ENCODE peak calls at places on chromosomes 6 and 20, in four cellular contexts. B is EH, Q is transverse colon, S is bronchial epithelial cell. T is an unnamed sample.

GRCh38 chr6:27668442-27669275 is 195.8 kb upstream of the ZNF184 start:
- DNase-seq in B (peak; percentile 59), Q (peak; percentile 23), S (peak; percentile 80), T (peak; percentile 61)

GRCh38 chr20:53926428-53927028 is 143.9 kb downstream of the BCAS1 start:
- DNase-seq in B (peak; percentile 91), Q (peak; percentile 52), S (peak; percentile 100), T (no peak)

GRCh38 chr20:23657202-23657601 is 19.4 kb upstream of the CST3 start:
- DNase-seq in B (no peak), Q (no peak), S (no peak), T (no peak)

GRCh38 chr20:19830351-19830750 is 72.3 kb downstream of the RIN2 start:
- DNase-seq in B (peak; percentile 52), Q (no peak), S (no peak), T (no peak)

GRCh38 chr6:10513544-10513943 is 7.6 kb upstream of the GCNT2 start:
- DNase-seq in B (no peak), Q (no peak), S (no peak), T (no peak)

GRCh38 chr6:159098636-159099106 is 53.9 kb upstream of the TAGAP start:
- DNase-seq in B (no peak), Q (no peak), S (peak; percentile 53), T (no peak)

GRCh38 chr6:7108964-7109836 is 1.4 kb downstream of the RREB1 start:
- DNase-seq in B (peak; percentile 85), Q (peak; percentile 64), S (peak; percentile 69), T (no peak)

GRCh38 chr6:112443118-112443641 is 96.0 kb downstream of the RFPL4B start:
- DNase-seq in B (no peak), Q (no peak), S (no peak), T (no peak)

GRCh38 chr6:1125297-1125696 is 186.6 kb upstream of the FOXQ1 start:
- DNase-seq in B (no peak), Q (no peak), S (no peak), T (no peak)

GRCh38 chr6:148724428-148724827 is 22.4 kb upstream of the UST start:
- DNase-seq in B (no peak), Q (no peak), S (no peak), T (no peak)

GRCh38 chr6:74044417-74045096 is 348.6 kb downstream of the CD109 start:
- DNase-seq in B (peak; percentile 36), Q (no peak), S (peak; percentile 40), T (no peak)

GRCh38 chr6:35238843-35239289 is 20.7 kb upstream of the ZNF76 start:
- DNase-seq in B (no peak), Q (no peak), S (no peak), T (no peak)

GRCh38 chr20:50286609-50287008 is 96.0 kb downstream of the CEBPB start:
- DNase-seq in B (peak; percentile 97), Q (peak; percentile 43), S (peak; percentile 81), T (no peak)

GRCh38 chr20:49394757-49395156 is 87.7 kb downstream of the KCNB1 start:
- DNase-seq in B (no peak), Q (no peak), S (no peak), T (no peak)

GRCh38 chr6:54990001-54990400 is 143.4 kb downstream of the FAM83B start:
- DNase-seq in B (no peak), Q (no peak), S (peak; percentile 70), T (no peak)

GRCh38 chr20:15817351-15817750 is 755.9 kb downstream of the KIF16B start:
- DNase-seq in B (no peak), Q (no peak), S (no peak), T (no peak)

GRCh38 chr6:149160943-149161342 is 156.6 kb upstream of the TAB2 start:
- DNase-seq in B (no peak), Q (no peak), S (no peak), T (no peak)

GRCh38 chr6:153210083-153210482 is 79.0 kb upstream of the RGS17 start:
- DNase-seq in B (peak; percentile 40), Q (no peak), S (no peak), T (no peak)

GRCh38 chr6:67680297-67680932 is 954.7 kb upstream of the ADGRB3 start:
- DNase-seq in B (peak; percentile 8), Q (no peak), S (no peak), T (no peak)

GRCh38 chr6:158233214-158233795 is 65.2 kb downstream of the GTF2H5 start:
- DNase-seq in B (no peak), Q (no peak), S (no peak), T (no peak)

GRCh38 chr6:163260111-163260895 is 154.2 kb upstream of the QKI start:
- DNase-seq in B (no peak), Q (no peak), S (no peak), T (no peak)

GRCh38 chr20:61185841-61186601 is 66.0 kb upstream of the CDH4 start:
- DNase-seq in B (peak; percentile 96), Q (no peak), S (peak; percentile 87), T (no peak)

GRCh38 chr6:134584809-134585528 is 267.1 kb upstream of the SGK1 start:
- DNase-seq in B (peak; percentile 29), Q (no peak), S (no peak), T (no peak)

GRCh38 chr6:24154121-24154520 is 28.1 kb downstream of the NRSN1 start:
- DNase-seq in B (no peak), Q (no peak), S (peak; percentile 81), T (no peak)

GRCh38 chr20:63580796-63581461 is 6.9 kb upstream of the HELZ2 start:
- DNase-seq in B (peak; percentile 34), Q (peak; percentile 50), S (peak; percentile 75), T (no peak)

GRCh38 chr6:115575298-115575697 is 485.4 kb downstream of the FRK start:
- DNase-seq in B (no peak), Q (no peak), S (no peak), T (no peak)

GRCh38 chr20:33192912-33193501 is 24.1 kb upstream of the BPIFA3 start:
- DNase-seq in B (no peak), Q (no peak), S (no peak), T (no peak)

GRCh38 chr6:658244-658643 is 1.3 kb upstream of the HUS1B start:
- DNase-seq in B (peak; percentile 84), Q (no peak), S (no peak), T (no peak)

GRCh38 chr20:34942301-34942700 is 13.3 kb downstream of the GSS start:
- DNase-seq in B (no peak), Q (no peak), S (no peak), T (no peak)

GRCh38 chr20:45934046-45934586 is 367 bp upstream of the PCIF1 start:
- DNase-seq in B (peak; percentile 47), Q (peak; percentile 59), S (no peak), T (peak; percentile 61)

GRCh38 chr20:23371496-23371895 is 9.5 kb downstream of the GZF1 start:
- DNase-seq in B (no peak), Q (no peak), S (no peak), T (no peak)

GRCh38 chr20:30489604-30490003 is 767.9 kb upstream of the DEFB115 start:
- DNase-seq in B (no peak), Q (no peak), S (no peak), T (no peak)

GRCh38 chr20:20466341-20466879 is 98.5 kb downstream of the INSM1 start:
- DNase-seq in B (peak; percentile 76), Q (no peak), S (no peak), T (no peak)

GRCh38 chr6:30743099-30744053 is 889 bp upstream of the FLOT1 start:
- DNase-seq in B (peak; percentile 49), Q (peak; percentile 47), S (no peak), T (no peak)

GRCh38 chr20:34708621-34709043 is 4.5 kb downstream of the TP53INP2 start:
- DNase-seq in B (peak; percentile 54), Q (peak; percentile 72), S (no peak), T (no peak)

GRCh38 chr20:887137-887536 is 29.0 kb downstream of the ANGPT4 start:
- DNase-seq in B (no peak), Q (no peak), S (no peak), T (no peak)

GRCh38 chr6:133577851-133578250 is 311.1 kb upstream of the TCF21 start:
- DNase-seq in B (no peak), Q (no peak), S (no peak), T (no peak)

GRCh38 chr6:169162968-169163903 is 90.4 kb downstream of the THBS2 start:
- DNase-seq in B (peak; percentile 100), Q (no peak), S (peak; percentile 55), T (no peak)

T was measured in NCI-H446 treated with DMSO at 0.1 percent for 48 hours.